ENCODE peak calls at places on chromosomes 4 and X, in ten cellular contexts. One of them, this sample, is unnamed.

GRCh38 chr4:101279377-101279871 is 67.9 kb downstream of the PPP3CA start:
- DNase-seq in brain microvascular endothelial cell: peak
- DNase-seq in BE2C: peak
- DNase-seq in neuronal stem cell: no peak
- DNase-seq in MG63: peak
- DNase-seq in heart right ventricle: peak
- DNase-seq in ovary: no peak
- DNase-seq in stomach: no peak
- DNase-seq in esophagus squamous epithelium: no peak
- DNase-seq in lower lobe of right lung: no peak
- DNase-seq in this sample: no peak

GRCh38 chr4:11739992-11740391 is 311.3 kb upstream of the HS3ST1 start:
- DNase-seq in brain microvascular endothelial cell: no peak
- DNase-seq in BE2C: no peak
- DNase-seq in neuronal stem cell: no peak
- DNase-seq in MG63: no peak
- DNase-seq in heart right ventricle: no peak
- DNase-seq in ovary: no peak
- DNase-seq in stomach: no peak
- DNase-seq in esophagus squamous epithelium: no peak
- DNase-seq in lower lobe of right lung: no peak
- DNase-seq in this sample: no peak

GRCh38 chr4:10180927-10181744 is 64.5 kb upstream of the WDR1 start:
- DNase-seq in brain microvascular endothelial cell: peak
- DNase-seq in BE2C: no peak
- DNase-seq in neuronal stem cell: no peak
- DNase-seq in MG63: peak
- DNase-seq in heart right ventricle: no peak
- DNase-seq in ovary: no peak
- DNase-seq in stomach: no peak
- DNase-seq in esophagus squamous epithelium: no peak
- DNase-seq in lower lobe of right lung: no peak
- DNase-seq in this sample: no peak

GRCh38 chr4:33577798-33578197 is 2666.5 kb downstream of the ARAP2 start:
- DNase-seq in brain microvascular endothelial cell: no peak
- DNase-seq in BE2C: no peak
- DNase-seq in neuronal stem cell: no peak
- DNase-seq in MG63: no peak
- DNase-seq in heart right ventricle: no peak
- DNase-seq in ovary: no peak
- DNase-seq in stomach: no peak
- DNase-seq in esophagus squamous epithelium: no peak
- DNase-seq in lower lobe of right lung: no peak
- DNase-seq in this sample: no peak

GRCh38 chrX:1455948-1456280 is 3.2 kb upstream of the ASMTL start:
- DNase-seq in brain microvascular endothelial cell: no peak
- DNase-seq in BE2C: no peak
- DNase-seq in neuronal stem cell: no peak
- DNase-seq in MG63: no peak
- DNase-seq in heart right ventricle: peak
- DNase-seq in ovary: no peak
- DNase-seq in stomach: peak
- DNase-seq in esophagus squamous epithelium: no peak
- DNase-seq in lower lobe of right lung: no peak
- DNase-seq in this sample: peak

GRCh38 chr4:40180356-40180755 is 16.5 kb upstream of the RHOH start:
- DNase-seq in brain microvascular endothelial cell: peak
- DNase-seq in BE2C: no peak
- DNase-seq in neuronal stem cell: no peak
- DNase-seq in MG63: no peak
- DNase-seq in heart right ventricle: no peak
- DNase-seq in ovary: no peak
- DNase-seq in stomach: no peak
- DNase-seq in esophagus squamous epithelium: no peak
- DNase-seq in lower lobe of right lung: no peak
- DNase-seq in this sample: no peak

GRCh38 chr4:141933978-141934377 is 297.6 kb downstream of the IL15 start:
- DNase-seq in brain microvascular endothelial cell: no peak
- DNase-seq in BE2C: no peak
- DNase-seq in neuronal stem cell: no peak
- DNase-seq in MG63: no peak
- DNase-seq in heart right ventricle: no peak
- DNase-seq in ovary: no peak
- DNase-seq in stomach: no peak
- DNase-seq in esophagus squamous epithelium: no peak
- DNase-seq in lower lobe of right lung: no peak
- DNase-seq in this sample: no peak

GRCh38 chr4:40648742-40649281 is 19.1 kb upstream of the RBM47 start:
- DNase-seq in brain microvascular endothelial cell: no peak
- DNase-seq in BE2C: no peak
- DNase-seq in neuronal stem cell: no peak
- DNase-seq in MG63: no peak
- DNase-seq in heart right ventricle: peak
- DNase-seq in ovary: no peak
- DNase-seq in stomach: no peak
- DNase-seq in esophagus squamous epithelium: peak
- DNase-seq in lower lobe of right lung: no peak
- DNase-seq in this sample: no peak

GRCh38 chr4:169993531-169993930 is 32.7 kb downstream of the MFAP3L start:
- DNase-seq in brain microvascular endothelial cell: no peak
- DNase-seq in BE2C: no peak
- DNase-seq in neuronal stem cell: no peak
- DNase-seq in MG63: no peak
- DNase-seq in heart right ventricle: no peak
- DNase-seq in ovary: no peak
- DNase-seq in stomach: no peak
- DNase-seq in esophagus squamous epithelium: no peak
- DNase-seq in lower lobe of right lung: no peak
- DNase-seq in this sample: no peak

GRCh38 chr4:99723555-99724450 is 66.2 kb upstream of the C4orf54 start:
- DNase-seq in brain microvascular endothelial cell: peak
- DNase-seq in BE2C: no peak
- DNase-seq in neuronal stem cell: no peak
- DNase-seq in MG63: peak
- DNase-seq in heart right ventricle: peak
- DNase-seq in ovary: peak
- DNase-seq in stomach: peak
- DNase-seq in esophagus squamous epithelium: no peak
- DNase-seq in lower lobe of right lung: peak
- DNase-seq in this sample: peak

DNA sequence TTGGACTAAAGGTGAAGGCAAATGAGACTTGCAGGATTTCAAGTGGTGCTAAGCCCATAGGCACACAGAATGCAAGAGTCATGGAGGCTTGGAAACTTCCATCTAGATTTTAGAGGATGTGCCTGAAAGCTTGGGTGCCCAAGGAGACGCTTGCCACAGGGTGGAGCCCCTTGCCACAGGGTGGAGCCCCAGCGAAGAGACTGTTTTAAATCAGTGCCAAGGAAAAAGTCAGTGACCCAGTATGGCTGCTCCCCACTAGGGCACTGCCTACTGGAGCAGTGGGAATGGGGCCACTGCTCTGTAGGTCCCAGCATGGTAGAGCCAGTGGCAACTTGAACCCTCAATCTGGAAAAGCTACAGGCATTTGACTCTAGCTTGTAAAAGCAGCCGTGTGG is 794.2 kb upstream of the LCORL start:
- DNase-seq in brain microvascular endothelial cell: no peak
- DNase-seq in BE2C: peak
- DNase-seq in neuronal stem cell: no peak
- DNase-seq in MG63: no peak
- DNase-seq in heart right ventricle: no peak
- DNase-seq in ovary: no peak
- DNase-seq in stomach: no peak
- DNase-seq in esophagus squamous epithelium: no peak
- DNase-seq in lower lobe of right lung: no peak
- DNase-seq in this sample: no peak
- H3K4me3 ChIP-seq in brain microvascular endothelial cell: no peak
- H3K4me3 ChIP-seq in BE2C: no peak
- H3K4me3 ChIP-seq in neuronal stem cell: no peak
- H3K4me3 ChIP-seq in MG63: no peak
- H3K4me3 ChIP-seq in heart right ventricle: no peak
- H3K4me3 ChIP-seq in ovary: no peak
- H3K4me3 ChIP-seq in stomach: no peak
- H3K4me3 ChIP-seq in esophagus squamous epithelium: no peak
- H3K4me3 ChIP-seq in lower lobe of right lung: no peak
- H3K4me3 ChIP-seq in this sample: no peak

DNA sequence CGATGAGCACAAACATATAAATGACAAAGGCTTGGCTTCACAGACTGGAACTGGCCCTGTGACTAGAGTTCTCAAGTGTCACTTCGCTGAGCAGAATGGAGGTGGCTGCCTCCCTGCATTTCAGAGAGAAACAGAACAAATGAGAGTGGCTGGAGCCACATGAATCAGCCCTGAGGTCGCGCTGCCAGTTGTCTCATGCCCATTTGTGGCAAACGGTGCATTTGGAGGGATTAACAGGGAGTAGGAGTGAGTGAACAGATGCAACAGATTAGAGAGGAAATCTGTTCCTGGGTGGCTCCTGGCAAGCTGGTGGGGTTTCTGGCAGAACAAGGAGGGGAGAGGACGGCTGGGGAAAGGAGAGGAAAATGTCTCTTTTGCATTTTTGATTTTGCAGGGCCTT is 57.2 kb upstream of the STIM2 start:
- DNase-seq in brain microvascular endothelial cell: no peak
- DNase-seq in BE2C: peak
- DNase-seq in neuronal stem cell: peak
- DNase-seq in MG63: peak
- DNase-seq in heart right ventricle: no peak
- DNase-seq in ovary: no peak
- DNase-seq in stomach: no peak
- DNase-seq in esophagus squamous epithelium: no peak
- DNase-seq in lower lobe of right lung: no peak
- DNase-seq in this sample: no peak
- H3K4me3 ChIP-seq in brain microvascular endothelial cell: no peak
- H3K4me3 ChIP-seq in BE2C: peak
- H3K4me3 ChIP-seq in neuronal stem cell: no peak
- H3K4me3 ChIP-seq in MG63: no peak
- H3K4me3 ChIP-seq in heart right ventricle: no peak
- H3K4me3 ChIP-seq in ovary: no peak
- H3K4me3 ChIP-seq in stomach: no peak
- H3K4me3 ChIP-seq in esophagus squamous epithelium: no peak
- H3K4me3 ChIP-seq in lower lobe of right lung: no peak
- H3K4me3 ChIP-seq in this sample: no peak

DNA sequence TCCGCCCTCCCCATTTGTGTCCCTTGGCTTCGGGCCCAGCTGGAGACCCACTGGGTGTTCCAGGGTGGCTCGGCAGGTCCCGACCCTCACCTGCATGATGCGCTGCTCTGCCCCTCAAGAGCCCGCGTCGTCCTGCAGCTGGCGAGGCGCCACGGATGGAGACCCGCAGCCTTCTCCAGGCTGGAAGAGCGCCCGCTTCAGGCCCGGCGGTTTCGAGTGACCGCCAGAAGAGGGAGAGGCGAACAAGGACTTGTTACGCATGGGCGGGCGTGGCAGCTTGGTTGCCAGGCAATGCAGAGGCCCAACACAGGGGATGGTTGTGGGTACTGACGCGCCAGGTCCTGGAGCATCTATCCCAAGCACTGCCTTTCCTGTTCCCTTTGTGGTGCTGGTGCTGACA is at the start of gene PDCL2:
- DNase-seq in brain microvascular endothelial cell: no peak
- DNase-seq in BE2C: peak
- DNase-seq in neuronal stem cell: no peak
- DNase-seq in MG63: no peak
- DNase-seq in heart right ventricle: no peak
- DNase-seq in ovary: no peak
- DNase-seq in stomach: no peak
- DNase-seq in esophagus squamous epithelium: no peak
- DNase-seq in lower lobe of right lung: no peak
- DNase-seq in this sample: no peak
- H3K4me3 ChIP-seq in brain microvascular endothelial cell: no peak
- H3K4me3 ChIP-seq in BE2C: no peak
- H3K4me3 ChIP-seq in neuronal stem cell: no peak
- H3K4me3 ChIP-seq in MG63: no peak
- H3K4me3 ChIP-seq in heart right ventricle: no peak
- H3K4me3 ChIP-seq in ovary: no peak
- H3K4me3 ChIP-seq in stomach: no peak
- H3K4me3 ChIP-seq in esophagus squamous epithelium: no peak
- H3K4me3 ChIP-seq in lower lobe of right lung: no peak
- H3K4me3 ChIP-seq in this sample: no peak

GRCh38 chrX:10157545-10157944 is 770 bp downstream of the CLCN4 start:
- DNase-seq in brain microvascular endothelial cell: no peak
- DNase-seq in BE2C: no peak
- DNase-seq in neuronal stem cell: no peak
- DNase-seq in MG63: no peak
- DNase-seq in heart right ventricle: no peak
- DNase-seq in ovary: no peak
- DNase-seq in stomach: no peak
- DNase-seq in esophagus squamous epithelium: no peak
- DNase-seq in lower lobe of right lung: no peak
- DNase-seq in this sample: no peak

GRCh38 chrX:10158279-10158939 is 1.6 kb downstream of the CLCN4 start:
- DNase-seq in brain microvascular endothelial cell: no peak
- DNase-seq in BE2C: peak
- DNase-seq in neuronal stem cell: peak
- DNase-seq in MG63: peak
- DNase-seq in heart right ventricle: no peak
- DNase-seq in ovary: peak
- DNase-seq in stomach: no peak
- DNase-seq in esophagus squamous epithelium: no peak
- DNase-seq in lower lobe of right lung: no peak
- DNase-seq in this sample: no peak

GRCh38 chrX:10157032-10157341 is 212 bp downstream of the CLCN4 start:
- DNase-seq in brain microvascular endothelial cell: no peak
- DNase-seq in BE2C: no peak
- DNase-seq in neuronal stem cell: no peak
- DNase-seq in MG63: no peak
- DNase-seq in heart right ventricle: no peak
- DNase-seq in ovary: no peak
- DNase-seq in stomach: no peak
- DNase-seq in esophagus squamous epithelium: no peak
- DNase-seq in lower lobe of right lung: no peak
- DNase-seq in this sample: no peak

GRCh38 chrX:10155137-10155536 is 1.6 kb upstream of the CLCN4 start:
- DNase-seq in brain microvascular endothelial cell: no peak
- DNase-seq in BE2C: no peak
- DNase-seq in neuronal stem cell: no peak
- DNase-seq in MG63: no peak
- DNase-seq in heart right ventricle: no peak
- DNase-seq in ovary: no peak
- DNase-seq in stomach: no peak
- DNase-seq in esophagus squamous epithelium: no peak
- DNase-seq in lower lobe of right lung: no peak
- DNase-seq in this sample: no peak

GRCh38 chrX:10156199-10157031 is at the start of gene CLCN4:
- DNase-seq in brain microvascular endothelial cell: peak
- DNase-seq in BE2C: peak
- DNase-seq in neuronal stem cell: peak
- DNase-seq in MG63: peak
- DNase-seq in heart right ventricle: peak
- DNase-seq in ovary: peak
- DNase-seq in stomach: peak
- DNase-seq in esophagus squamous epithelium: no peak
- DNase-seq in lower lobe of right lung: peak
- DNase-seq in this sample: no peak
- H3K4me3 ChIP-seq in brain microvascular endothelial cell: peak
- H3K4me3 ChIP-seq in BE2C: peak
- H3K4me3 ChIP-seq in neuronal stem cell: no peak
- H3K4me3 ChIP-seq in MG63: peak
- H3K4me3 ChIP-seq in heart right ventricle: peak
- H3K4me3 ChIP-seq in ovary: no peak
- H3K4me3 ChIP-seq in stomach: peak
- H3K4me3 ChIP-seq in esophagus squamous epithelium: peak
- H3K4me3 ChIP-seq in lower lobe of right lung: peak
- H3K4me3 ChIP-seq in this sample: no peak

This sample was measured in RWPE2.